ENCODE peak calls at places on chromosomes 5 and 9, in six cellular contexts. G is neural progenitor cell, T is nephron progenitor cell, Y is smooth muscle cell of the brain vasculature, E is HEK293T, D is OCI-LY7. J is an unnamed sample.

GRCh38 chr5:171314728-171315385 is 5.8 kb downstream of the TLX3 start:
- DNase-seq in G (peak), T (no peak), Y (no peak), E (no peak), D (no peak), J (no peak)

GRCh38 chr9:110141118-110141797 is 66.7 kb downstream of the C9orf152 start:
- DNase-seq in G (no peak), T (no peak), Y (no peak), E (no peak), D (no peak), J (no peak)

GRCh38 chr5:113757508-113757907 is 244.0 kb downstream of the YTHDC2 start:
- DNase-seq in G (no peak), T (no peak), Y (no peak), E (no peak), D (no peak), J (no peak)

GRCh38 chr5:1946122-1946677 is 63.5 kb upstream of the IRX4 start:
- DNase-seq in G (no peak), T (no peak), Y (no peak), E (no peak), D (no peak), J (no peak)

GRCh38 chr5:96855041-96855872 is 21.0 kb upstream of the ERAP2 start:
- DNase-seq in G (no peak), T (no peak), Y (no peak), E (no peak), D (no peak), J (peak)

GRCh38 chr5:125137535-125137934 is 391.1 kb upstream of the ZNF608 start:
- DNase-seq in G (no peak), T (no peak), Y (no peak), E (no peak), D (peak), J (no peak)

GRCh38 chr5:180648658-180649296 is 623 bp downstream of the FLT4 start:
- DNase-seq in G (peak), T (peak), Y (no peak), E (peak), D (no peak), J (no peak)

GRCh38 chr9:82540175-82540574 is 522.8 kb downstream of the RASEF start:
- DNase-seq in G (no peak), T (no peak), Y (no peak), E (no peak), D (no peak), J (peak)

GRCh38 chr5:9230355-9230754 is 315.5 kb downstream of the SEMA5A start:
- DNase-seq in G (no peak), T (no peak), Y (no peak), E (no peak), D (no peak), J (no peak)

GRCh38 chr5:135391123-135391868 is 7.7 kb downstream of the MACROH2A1 start:
- DNase-seq in G (peak), T (no peak), Y (peak), E (no peak), D (no peak), J (no peak)